ENCODE peak calls at places on chromosomes 13 and 19, in six cellular contexts. N is thyroid gland; Q is BE2C; K is suprapubic skin; H is effector memory CD4-positive, alpha-beta T cell; Z is ascending aorta. B is an unnamed sample. For H3K9me3, the result is how much of the 10 kb centered on the place peaks cover.

GRCh38 chr13:43797154-43797553 is 10.4 kb upstream of the ENOX1 start:
- DNase-seq in Z (no peak), H (no peak), K (no peak), N (no peak), Q (no peak), B (no peak)

GRCh38 chr13:111597041-111598017 is 276.9 kb downstream of the TEX29 start:
- DNase-seq in Z (no peak), Q (no peak), N (no peak), K (peak), H (no peak), B (no peak)

GRCh38 chr19:4327877-4328242 is 10.8 kb downstream of the STAP2 start:
- DNase-seq in Q (no peak), K (no peak), Z (no peak), N (no peak), H (no peak), B (no peak)

GRCh38 chr13:25177012-25177411 is 4.9 kb upstream of the AMER2 start:
- DNase-seq in K (no peak), Q (no peak), H (no peak), Z (no peak), N (no peak), B (no peak)

GRCh38 chr19:31568724-31569123 is 219.5 kb upstream of the TSHZ3 start:
- DNase-seq in Q (no peak), N (no peak), Z (no peak), K (no peak), H (no peak), B (no peak)

GRCh38 chr19:13154241-13154778 is 4.1 kb downstream of the IER2 start:
- DNase-seq in K (peak), H (peak), Q (peak), N (peak), Z (peak), B (peak)

GRCh38 chr19:54319049-54319448 is 6.1 kb upstream of the LILRA5 start:
- DNase-seq in K (no peak), N (no peak), Q (no peak), H (no peak), Z (no peak), B (no peak)

GRCh38 chr19:4732680-4733114 is 9.1 kb upstream of the DPP9 start:
- DNase-seq in Q (peak), N (peak), Z (no peak), K (no peak), H (peak), B (peak)

GRCh38 chr13:36332986-36333385 is 13.2 kb downstream of the SPART start:
- DNase-seq in H (no peak), N (no peak), Q (no peak), K (no peak), Z (no peak), B (no peak)

GRCh38 chr19:18397242-18398202 is at the start of gene LRRC25:
- DNase-seq in Q (peak), H (no peak), Z (no peak), N (peak), K (no peak), B (peak)

GRCh38 chr19:30069535-30070197 is 127.6 kb downstream of the URI1 start:
- DNase-seq in N (no peak), K (peak), H (no peak), Z (no peak), Q (no peak), B (no peak)

GRCh38 chr13:85381082-85381481 is 418.1 kb downstream of the SLITRK6 start:
- DNase-seq in N (no peak), H (no peak), Z (no peak), K (no peak), Q (no peak), B (no peak)

GRCh38 chr19:41350735-41351338 is 2.9 kb downstream of the TGFB1 start:
- DNase-seq in K (no peak), H (no peak), Z (no peak), N (no peak), Q (no peak), B (no peak)

GRCh38 chr13:95300625-95301134 is 571 bp downstream of the ABCC4 start:
- DNase-seq in Z (no peak), N (peak), K (peak), H (peak), Q (peak), B (peak)

GRCh38 chr13:76812206-76812882 is 73.9 kb downstream of the KCTD12 start:
- DNase-seq in H (no peak), Q (peak), K (peak), Z (no peak), N (peak), B (no peak)

GRCh38 chr13:73715114-73715909 is 418.9 kb downstream of the KLF12 start:
- DNase-seq in K (no peak), Q (no peak), Z (no peak), N (peak), H (peak), B (no peak)

GRCh38 chr13:44078806-44079378 is 199.2 kb downstream of the LACC1 start:
- DNase-seq in N (no peak), Q (no peak), Z (no peak), H (no peak), K (no peak), B (no peak)

GRCh38 chr19:19527674-19528625 is 761 bp upstream of the YJEFN3 start:
- DNase-seq in Z (no peak), K (no peak), Q (no peak), N (no peak), H (no peak), B (no peak)

GRCh38 chr13:74134777-74135305 is 637 bp upstream of the KLF12 start:
- DNase-seq in H (peak), N (peak), Z (no peak), Q (peak), K (no peak), B (peak)

GRCh38 chr19:47253970-47254369 is 2.4 kb upstream of the CCDC9 start:
- DNase-seq in K (no peak), N (no peak), H (no peak), Q (no peak), Z (no peak), B (no peak)

GRCh38 chr19:17337675-17338439 is 504 bp downstream of the GTPBP3 start:
- DNase-seq in H (no peak), K (no peak), Z (no peak), Q (peak), N (no peak), B (no peak)

GRCh38 chr13:50788551-50788950 is 54.9 kb downstream of the DLEU7 start:
- DNase-seq in H (no peak), Q (no peak), N (no peak), Z (no peak), K (no peak), B (no peak)

GRCh38 chr19:50994129-50994528 is 7.3 kb downstream of the KLK8 start:
- DNase-seq in Z (no peak), K (no peak), Q (peak), N (no peak), H (no peak), B (no peak)

GRCh38 chr19:4388171-4389063 is 11.9 kb downstream of the SH3GL1 start:
- DNase-seq in N (peak), Q (no peak), Z (no peak), H (no peak), K (no peak), B (no peak)

GRCh38 chr19:10749435-10750384 is 31.8 kb downstream of the DNM2 start:
- DNase-seq in H (no peak), Q (no peak), Z (no peak), K (no peak), N (no peak), B (peak)

GRCh38 chr19:2603320-2603719 is 99.2 kb downstream of the GNG7 start:
- DNase-seq in K (peak), Z (no peak), N (no peak), Q (no peak), H (no peak), B (peak)

GRCh38 chr19:5150902-5151741 is 182.2 kb downstream of the KDM4B start:
- DNase-seq in Z (no peak), Q (peak), K (peak), H (no peak), N (no peak), B (no peak)

GRCh38 chr13:53343345-53343744 is 314.7 kb downstream of the OLFM4 start:
- DNase-seq in H (no peak), K (no peak), Z (no peak), Q (no peak), N (no peak), B (no peak)
- H3K4me3 ChIP-seq in H (no peak), K (no peak), Z (no peak), Q (no peak), N (no peak), B (no peak)

GRCh38 chr19:23946569-23946968 is 31.9 kb downstream of the ZNF726 start:
- DNase-seq in K (no peak), H (no peak), N (no peak), Z (no peak), Q (no peak), B (no peak)

GRCh38 chr19:23943411-23943810 is 28.7 kb downstream of the ZNF726 start:
- DNase-seq in Z (no peak), Q (no peak), K (no peak), H (no peak), N (no peak), B (no peak)
- H3K9me3 ChIP-seq in Z (under half), Q (under half), K (under half), H (under half), N (under half), B (under half)

DNA sequence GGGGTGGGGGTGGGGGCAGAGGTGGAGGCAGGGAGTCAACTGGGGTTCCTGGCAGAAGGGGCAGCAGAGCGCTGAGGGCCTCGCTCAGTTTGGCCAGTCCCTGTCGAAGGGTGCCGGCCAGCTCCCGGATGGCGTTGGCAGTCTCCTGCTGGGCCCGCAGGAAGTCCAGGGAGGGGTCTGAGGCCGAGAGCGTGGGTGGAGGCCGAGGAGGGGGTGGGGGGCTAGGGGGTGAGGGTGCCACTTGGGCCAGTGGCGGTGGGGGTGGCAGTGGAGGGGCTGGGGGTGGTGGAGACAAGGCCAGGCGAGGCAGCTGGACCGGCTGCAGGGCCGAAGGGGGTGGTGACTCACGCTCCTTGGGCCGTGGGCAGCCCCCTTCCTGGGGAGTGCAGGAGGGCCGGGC is 4.9 kb upstream of the IRF2BP1 start:
- DNase-seq in H (no peak), N (no peak), K (no peak), Q (no peak), Z (no peak), B (no peak)
- H3K4me3 ChIP-seq in H (no peak), N (no peak), K (no peak), Q (no peak), Z (no peak), B (no peak)

GRCh38 chr19:15517778-15518177 is 9.5 kb downstream of the CYP4F22 start:
- DNase-seq in K (no peak), N (no peak), H (no peak), Q (no peak), Z (no peak), B (no peak)
- H3K9me3 ChIP-seq in K (under half), N (under half), H (under half), Q (under half), Z (under half), B (under half)

DNA sequence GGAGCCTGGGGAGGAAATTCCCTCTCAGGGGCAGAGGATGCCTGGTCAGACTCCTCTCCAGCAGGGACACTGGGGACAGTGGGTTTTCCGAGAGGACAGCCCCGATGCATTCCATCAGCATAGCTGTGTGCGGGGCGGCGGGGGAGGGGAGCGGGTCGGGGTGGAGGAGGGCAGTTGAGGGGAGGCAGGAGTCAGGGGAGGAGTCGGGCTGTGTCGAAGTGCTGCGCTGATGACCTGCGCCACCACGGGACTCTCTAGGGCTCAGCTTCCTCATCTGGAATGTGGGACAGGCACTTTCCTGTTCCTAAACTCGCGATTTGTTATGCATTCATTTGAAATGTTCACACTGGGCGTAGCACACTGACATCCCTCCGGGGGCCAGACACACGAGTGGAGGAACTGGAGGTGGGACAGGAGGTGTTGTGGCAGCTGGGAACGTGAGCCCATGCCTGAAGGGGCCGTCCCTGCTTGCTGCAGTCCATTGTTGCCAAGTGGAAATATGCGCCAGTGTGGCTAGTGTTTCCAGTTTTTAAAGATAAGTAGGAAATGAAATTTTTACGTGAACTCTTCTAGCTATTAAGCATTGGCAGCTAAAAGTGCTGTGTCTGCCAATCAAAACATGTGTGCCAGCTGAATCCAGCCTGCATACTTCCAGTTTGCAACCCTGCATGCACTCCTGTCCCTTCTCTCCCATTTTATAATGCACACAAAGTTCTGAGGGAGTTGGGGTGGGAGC is 43.3 kb downstream of the FLT1 start:
- DNase-seq in N (peak), K (no peak), Z (no peak), H (no peak), Q (no peak), B (no peak)
- H3K4me3 ChIP-seq in N (no peak), K (no peak), Z (no peak), H (no peak), Q (no peak), B (no peak)

GRCh38 chr19:33971073-33971472 is 174.4 kb downstream of the KCTD15 start:
- DNase-seq in H (no peak), Z (no peak), N (no peak), K (no peak), Q (no peak), B (no peak)
- H3K9me3 ChIP-seq in H (under half), Z (under half), N (under half), K (under half), Q (under half), B (under half)